ENCODE peak calls at places on chromosomes 11 and 22, in seven cellular contexts. T is stimulated activated CD4-positive, alpha-beta T cell treated with anti-CD3 and anti-CD28 coated beads, Interleukin-2, amount 100 ng/mL, for 24 hours; Y is GDM1; I is HCT116; C is skeletal muscle cell; J is H54; X is posterior vena cava. Q is an unnamed sample.

GRCh38 chr11:19929655-19930054 is 217.0 kb downstream of the NAV2 start:
- DNase-seq in T (no peak), Y (no peak), I (no peak), C (no peak), J (peak; percentile 24), X (no peak), Q (no peak)

GRCh38 chr11:96763244-96763643 is 373.4 kb downstream of the JRKL start:
- DNase-seq in T (no peak), Y (no peak), I (no peak), C (no peak), J (no peak), X (no peak), Q (no peak)

GRCh38 chr11:14463623-14464022 is 36.0 kb downstream of the COPB1 start:
- DNase-seq in T (no peak), Y (no peak), I (no peak), C (no peak), J (no peak), X (no peak), Q (no peak)

GRCh38 chr11:95652002-95652472 is 137.5 kb downstream of the FAM76B start:
- DNase-seq in T (no peak), Y (no peak), I (no peak), C (no peak), J (no peak), X (no peak), Q (peak; percentile 78)

GRCh38 chr11:94641167-94641761 is 74.1 kb downstream of the PIWIL4 start:
- DNase-seq in T (no peak), Y (no peak), I (no peak), C (no peak), J (no peak), X (no peak), Q (no peak)

GRCh38 chr11:124943242-124943641 is 7.4 kb upstream of the HEPACAM start:
- DNase-seq in T (no peak), Y (no peak), I (no peak), C (no peak), J (no peak), X (no peak), Q (no peak)

GRCh38 chr11:79371152-79371551 is 69.7 kb downstream of the TENM4 start:
- DNase-seq in T (no peak), Y (no peak), I (no peak), C (no peak), J (no peak), X (no peak), Q (no peak)

GRCh38 chr11:64207247-64208085 is 945 bp downstream of the FERMT3 start:
- DNase-seq in T (peak; percentile 84), Y (peak; percentile 79), I (no peak), C (peak; percentile 31), J (peak; percentile 72), X (peak; percentile 94), Q (no peak)

GRCh38 chr11:43556892-43557291 is 123.6 kb upstream of the HSD17B12 start:
- DNase-seq in T (no peak), Y (no peak), I (no peak), C (no peak), J (no peak), X (no peak), Q (no peak)

GRCh38 chr22:49703990-49704344 is 123.7 kb downstream of the BRD1 start:
- DNase-seq in T (no peak), Y (no peak), I (no peak), C (no peak), J (no peak), X (peak; percentile 55), Q (no peak)

GRCh38 chr11:64800633-64801464 is 2.2 kb downstream of the MAP4K2 start:
- DNase-seq in T (no peak), Y (no peak), I (no peak), C (no peak), J (no peak), X (peak; percentile 74), Q (no peak)

GRCh38 chr22:39152511-39153219 is at the start of gene CBX7:
- DNase-seq in T (peak; percentile 89), Y (peak; percentile 82), I (peak; percentile 74), C (no peak), J (peak; percentile 88), X (peak; percentile 98), Q (no peak)

GRCh38 chr22:42317691-42318547 is 47.5 kb upstream of the TCF20 start:
- DNase-seq in T (no peak), Y (no peak), I (no peak), C (no peak), J (no peak), X (no peak), Q (no peak)

GRCh38 chr22:49103314-49104052 is 724.2 kb downstream of the BRD1 start:
- DNase-seq in T (no peak), Y (no peak), I (no peak), C (no peak), J (no peak), X (peak; percentile 24), Q (no peak)

GRCh38 chr11:120629407-120629806 is 117.9 kb downstream of the GRIK4 start:
- DNase-seq in T (no peak), Y (no peak), I (no peak), C (no peak), J (no peak), X (no peak), Q (no peak)

GRCh38 chr22:38122616-38123015 is 12.1 kb upstream of the BAIAP2L2 start:
- DNase-seq in T (no peak), Y (no peak), I (no peak), C (no peak), J (no peak), X (no peak), Q (no peak)

GRCh38 chr11:94507485-94507884 is 4.8 kb upstream of the C11orf97 start:
- DNase-seq in T (no peak), Y (no peak), I (no peak), C (no peak), J (no peak), X (no peak), Q (no peak)

GRCh38 chr22:50729391-50730012 is 8.5 kb upstream of the ACR start:
- DNase-seq in T (no peak), Y (no peak), I (no peak), C (no peak), J (no peak), X (peak; percentile 70), Q (no peak)

GRCh38 chr11:17479284-17480214 is 2.9 kb upstream of the ABCC8 start:
- DNase-seq in T (no peak), Y (no peak), I (peak; percentile 49), C (no peak), J (peak; percentile 80), X (no peak), Q (peak; percentile 2)

GRCh38 chr11:10460611-10461275 is 5.7 kb downstream of the AMPD3 start:
- DNase-seq in T (no peak), Y (no peak), I (no peak), C (no peak), J (no peak), X (no peak), Q (no peak)

GRCh38 chr22:28429711-28430110 is 249.9 kb downstream of the TTC28 start:
- DNase-seq in T (no peak), Y (no peak), I (no peak), C (no peak), J (no peak), X (no peak), Q (no peak)

GRCh38 chr11:43316451-43316850 is 4.7 kb downstream of the API5 start:
- DNase-seq in T (no peak), Y (no peak), I (no peak), C (no peak), J (no peak), X (no peak), Q (no peak)

GRCh38 chr11:113926273-113927183 is 21.9 kb downstream of the HTR3B start:
- DNase-seq in T (no peak), Y (no peak), I (no peak), C (no peak), J (no peak), X (no peak), Q (no peak)

GRCh38 chr11:130313383-130314183 is 1.1 kb downstream of the ZBTB44 start:
- DNase-seq in T (no peak), Y (no peak), I (no peak), C (no peak), J (no peak), X (no peak), Q (no peak)

GRCh38 chr11:69468236-69468635 is 13.2 kb upstream of the LINC01488 start:
- DNase-seq in T (no peak), Y (no peak), I (no peak), C (no peak), J (no peak), X (peak; percentile 56), Q (no peak)

GRCh38 chr11:87301785-87302540 is 264.2 kb downstream of the TMEM135 start:
- DNase-seq in T (no peak), Y (no peak), I (no peak), C (no peak), J (no peak), X (no peak), Q (no peak)

GRCh38 chr11:130485983-130486970 is 37.8 kb downstream of the ADAMTS15 start:
- DNase-seq in T (no peak), Y (no peak), I (no peak), C (no peak), J (no peak), X (peak; percentile 76), Q (no peak)

GRCh38 chr22:38406617-38407016 is 48.4 kb downstream of the KCNJ4 start:
- DNase-seq in T (no peak), Y (no peak), I (no peak), C (no peak), J (no peak), X (no peak), Q (no peak)

GRCh38 chr11:82899191-82899820 is 924 bp downstream of the PRCP start:
- DNase-seq in T (no peak), Y (peak; percentile 15), I (no peak), C (no peak), J (no peak), X (no peak), Q (no peak)

GRCh38 chr22:17257578-17257977 is 38.3 kb upstream of the ADA2 start:
- DNase-seq in T (no peak), Y (no peak), I (no peak), C (no peak), J (no peak), X (no peak), Q (peak; percentile 41)

GRCh38 chr11:82089426-82089825 is 644.2 kb downstream of the FAM181B start:
- DNase-seq in T (no peak), Y (no peak), I (no peak), C (no peak), J (no peak), X (no peak), Q (no peak)

GRCh38 chr11:35723493-35724284 is 61.1 kb downstream of the TRIM44 start:
- DNase-seq in T (no peak), Y (no peak), I (no peak), C (no peak), J (no peak), X (no peak), Q (no peak)

GRCh38 chr11:34667810-34668582 is 47.1 kb downstream of the EHF start:
- DNase-seq in T (no peak), Y (no peak), I (no peak), C (no peak), J (no peak), X (no peak), Q (no peak)

GRCh38 chr22:38788417-38788816 is 5.5 kb downstream of the DNAL4 start:
- DNase-seq in T (no peak), Y (no peak), I (no peak), C (peak; percentile 76), J (no peak), X (no peak), Q (peak; percentile 57)

GRCh38 chr22:46090051-46090591 is 60.2 kb upstream of the PPARA start:
- DNase-seq in T (no peak), Y (no peak), I (no peak), C (no peak), J (no peak), X (peak; percentile 84), Q (no peak)